ENCODE peak calls at places on chromosomes 7 and 10, in five cellular contexts. One of them, this sample, is unnamed.

GRCh38 chr10:58481569-58482109 is 31.0 kb upstream of the BICC1 start:
- DNase-seq in stimulated activated CD4-positive, alpha-beta T cell treated with anti-CD3 and anti-CD28 coated beads, Interleukin-4, amount 100 ng/mL, for 4 hours: no peak
- DNase-seq in right cardiac atrium: no peak
- DNase-seq in NCI-H510A treated with DMSO at 0.1 percent for 48 hours: no peak
- DNase-seq in cardiac fibroblast: no peak
- DNase-seq in this sample: no peak

GRCh38 chr7:14717711-14718304 is 184.7 kb downstream of the DGKB start:
- DNase-seq in stimulated activated CD4-positive, alpha-beta T cell treated with anti-CD3 and anti-CD28 coated beads, Interleukin-4, amount 100 ng/mL, for 4 hours: no peak
- DNase-seq in right cardiac atrium: no peak
- DNase-seq in NCI-H510A treated with DMSO at 0.1 percent for 48 hours: peak; percentile 86
- DNase-seq in cardiac fibroblast: peak; percentile 59
- DNase-seq in this sample: peak; percentile 49

GRCh38 chr10:110311357-110311949 is 6.7 kb upstream of the SMNDC1 start:
- DNase-seq in stimulated activated CD4-positive, alpha-beta T cell treated with anti-CD3 and anti-CD28 coated beads, Interleukin-4, amount 100 ng/mL, for 4 hours: peak; percentile 24
- DNase-seq in right cardiac atrium: peak; percentile 33
- DNase-seq in NCI-H510A treated with DMSO at 0.1 percent for 48 hours: peak; percentile 62
- DNase-seq in cardiac fibroblast: peak; percentile 82
- DNase-seq in this sample: peak; percentile 83

GRCh38 chr10:85602306-85602705 is 764.3 kb downstream of the GRID1 start:
- DNase-seq in stimulated activated CD4-positive, alpha-beta T cell treated with anti-CD3 and anti-CD28 coated beads, Interleukin-4, amount 100 ng/mL, for 4 hours: no peak
- DNase-seq in right cardiac atrium: no peak
- DNase-seq in NCI-H510A treated with DMSO at 0.1 percent for 48 hours: no peak
- DNase-seq in cardiac fibroblast: no peak
- DNase-seq in this sample: no peak

GRCh38 chr7:80724249-80724871 is 85.9 kb downstream of the CD36 start:
- DNase-seq in stimulated activated CD4-positive, alpha-beta T cell treated with anti-CD3 and anti-CD28 coated beads, Interleukin-4, amount 100 ng/mL, for 4 hours: no peak
- DNase-seq in right cardiac atrium: no peak
- DNase-seq in NCI-H510A treated with DMSO at 0.1 percent for 48 hours: no peak
- DNase-seq in cardiac fibroblast: peak; percentile 64
- DNase-seq in this sample: no peak

GRCh38 chr10:67553266-67553665 is 142.7 kb downstream of the CTNNA3 start:
- DNase-seq in stimulated activated CD4-positive, alpha-beta T cell treated with anti-CD3 and anti-CD28 coated beads, Interleukin-4, amount 100 ng/mL, for 4 hours: no peak
- DNase-seq in right cardiac atrium: no peak
- DNase-seq in NCI-H510A treated with DMSO at 0.1 percent for 48 hours: no peak
- DNase-seq in cardiac fibroblast: no peak
- DNase-seq in this sample: no peak

GRCh38 chr10:30579554-30579953 is 50.0 kb downstream of the LYZL2 start:
- DNase-seq in stimulated activated CD4-positive, alpha-beta T cell treated with anti-CD3 and anti-CD28 coated beads, Interleukin-4, amount 100 ng/mL, for 4 hours: no peak
- DNase-seq in right cardiac atrium: no peak
- DNase-seq in NCI-H510A treated with DMSO at 0.1 percent for 48 hours: no peak
- DNase-seq in cardiac fibroblast: no peak
- DNase-seq in this sample: no peak

GRCh38 chr10:4130685-4131084 is 345.7 kb upstream of the KLF6 start:
- DNase-seq in stimulated activated CD4-positive, alpha-beta T cell treated with anti-CD3 and anti-CD28 coated beads, Interleukin-4, amount 100 ng/mL, for 4 hours: no peak
- DNase-seq in right cardiac atrium: no peak
- DNase-seq in NCI-H510A treated with DMSO at 0.1 percent for 48 hours: no peak
- DNase-seq in cardiac fibroblast: no peak
- DNase-seq in this sample: peak; percentile 44

GRCh38 chr7:6271091-6271658 is 1.2 kb downstream of the CYTH3 start:
- DNase-seq in stimulated activated CD4-positive, alpha-beta T cell treated with anti-CD3 and anti-CD28 coated beads, Interleukin-4, amount 100 ng/mL, for 4 hours: peak; percentile 17
- DNase-seq in right cardiac atrium: peak; percentile 55
- DNase-seq in NCI-H510A treated with DMSO at 0.1 percent for 48 hours: peak; percentile 21
- DNase-seq in cardiac fibroblast: peak; percentile 65
- DNase-seq in this sample: peak; percentile 43

GRCh38 chr10:19815478-19816419 is 483 bp upstream of the PLXDC2 start:
- DNase-seq in stimulated activated CD4-positive, alpha-beta T cell treated with anti-CD3 and anti-CD28 coated beads, Interleukin-4, amount 100 ng/mL, for 4 hours: no peak
- DNase-seq in right cardiac atrium: peak; percentile 87
- DNase-seq in NCI-H510A treated with DMSO at 0.1 percent for 48 hours: peak; percentile 17
- DNase-seq in cardiac fibroblast: peak; percentile 74
- DNase-seq in this sample: no peak

GRCh38 chr7:134710854-134711624 is 64.4 kb downstream of the BPGM start:
- DNase-seq in stimulated activated CD4-positive, alpha-beta T cell treated with anti-CD3 and anti-CD28 coated beads, Interleukin-4, amount 100 ng/mL, for 4 hours: peak; percentile 39
- DNase-seq in right cardiac atrium: no peak
- DNase-seq in NCI-H510A treated with DMSO at 0.1 percent for 48 hours: no peak
- DNase-seq in cardiac fibroblast: no peak
- DNase-seq in this sample: no peak

GRCh38 chr10:125092564-125093031 is 67.8 kb downstream of the CTBP2 start:
- DNase-seq in stimulated activated CD4-positive, alpha-beta T cell treated with anti-CD3 and anti-CD28 coated beads, Interleukin-4, amount 100 ng/mL, for 4 hours: no peak
- DNase-seq in right cardiac atrium: no peak
- DNase-seq in NCI-H510A treated with DMSO at 0.1 percent for 48 hours: peak; percentile 8
- DNase-seq in cardiac fibroblast: no peak
- DNase-seq in this sample: no peak

GRCh38 chr10:78361031-78361430 is 327.4 kb downstream of the RPS24 start:
- DNase-seq in stimulated activated CD4-positive, alpha-beta T cell treated with anti-CD3 and anti-CD28 coated beads, Interleukin-4, amount 100 ng/mL, for 4 hours: no peak
- DNase-seq in right cardiac atrium: no peak
- DNase-seq in NCI-H510A treated with DMSO at 0.1 percent for 48 hours: no peak
- DNase-seq in cardiac fibroblast: no peak
- DNase-seq in this sample: no peak

GRCh38 chr7:3722396-3722846 is 421.4 kb downstream of the SDK1 start:
- DNase-seq in stimulated activated CD4-positive, alpha-beta T cell treated with anti-CD3 and anti-CD28 coated beads, Interleukin-4, amount 100 ng/mL, for 4 hours: peak; percentile 4
- DNase-seq in right cardiac atrium: no peak
- DNase-seq in NCI-H510A treated with DMSO at 0.1 percent for 48 hours: peak; percentile 39
- DNase-seq in cardiac fibroblast: peak; percentile 44
- DNase-seq in this sample: peak; percentile 50

GRCh38 chr7:158353606-158354570 is 233.7 kb downstream of the PTPRN2 start:
- DNase-seq in stimulated activated CD4-positive, alpha-beta T cell treated with anti-CD3 and anti-CD28 coated beads, Interleukin-4, amount 100 ng/mL, for 4 hours: no peak
- DNase-seq in right cardiac atrium: no peak
- DNase-seq in NCI-H510A treated with DMSO at 0.1 percent for 48 hours: peak; percentile 31
- DNase-seq in cardiac fibroblast: peak; percentile 33
- DNase-seq in this sample: peak; percentile 82

GRCh38 chr10:77967611-77968022 is 41.1 kb upstream of the DLG5 start:
- DNase-seq in stimulated activated CD4-positive, alpha-beta T cell treated with anti-CD3 and anti-CD28 coated beads, Interleukin-4, amount 100 ng/mL, for 4 hours: no peak
- DNase-seq in right cardiac atrium: no peak
- DNase-seq in NCI-H510A treated with DMSO at 0.1 percent for 48 hours: no peak
- DNase-seq in cardiac fibroblast: no peak
- DNase-seq in this sample: no peak

GRCh38 chr7:100492738-100493475 is 9.2 kb downstream of the NYAP1 start:
- DNase-seq in stimulated activated CD4-positive, alpha-beta T cell treated with anti-CD3 and anti-CD28 coated beads, Interleukin-4, amount 100 ng/mL, for 4 hours: no peak
- DNase-seq in right cardiac atrium: no peak
- DNase-seq in NCI-H510A treated with DMSO at 0.1 percent for 48 hours: no peak
- DNase-seq in cardiac fibroblast: no peak
- DNase-seq in this sample: no peak

GRCh38 chr7:80634505-80634904 is 3.9 kb upstream of the CD36 start:
- DNase-seq in stimulated activated CD4-positive, alpha-beta T cell treated with anti-CD3 and anti-CD28 coated beads, Interleukin-4, amount 100 ng/mL, for 4 hours: no peak
- DNase-seq in right cardiac atrium: no peak
- DNase-seq in NCI-H510A treated with DMSO at 0.1 percent for 48 hours: no peak
- DNase-seq in cardiac fibroblast: peak; percentile 91
- DNase-seq in this sample: no peak

GRCh38 chr7:82049442-82049841 is 279.6 kb upstream of the HGF start:
- DNase-seq in stimulated activated CD4-positive, alpha-beta T cell treated with anti-CD3 and anti-CD28 coated beads, Interleukin-4, amount 100 ng/mL, for 4 hours: no peak
- DNase-seq in right cardiac atrium: no peak
- DNase-seq in NCI-H510A treated with DMSO at 0.1 percent for 48 hours: no peak
- DNase-seq in cardiac fibroblast: peak; percentile 84
- DNase-seq in this sample: no peak

GRCh38 chr7:90726623-90727022 is 130.5 kb downstream of the CDK14 start:
- DNase-seq in stimulated activated CD4-positive, alpha-beta T cell treated with anti-CD3 and anti-CD28 coated beads, Interleukin-4, amount 100 ng/mL, for 4 hours: no peak
- DNase-seq in right cardiac atrium: no peak
- DNase-seq in NCI-H510A treated with DMSO at 0.1 percent for 48 hours: no peak
- DNase-seq in cardiac fibroblast: peak; percentile 41
- DNase-seq in this sample: peak; percentile 67

GRCh38 chr10:102919237-102919959 is 1.3 kb downstream of the CNNM2 start:
- DNase-seq in stimulated activated CD4-positive, alpha-beta T cell treated with anti-CD3 and anti-CD28 coated beads, Interleukin-4, amount 100 ng/mL, for 4 hours: no peak
- DNase-seq in right cardiac atrium: peak; percentile 26
- DNase-seq in NCI-H510A treated with DMSO at 0.1 percent for 48 hours: peak; percentile 20
- DNase-seq in cardiac fibroblast: peak; percentile 9
- DNase-seq in this sample: no peak

GRCh38 chr7:47950714-47951113 is 2.4 kb upstream of the PKD1L1 start:
- DNase-seq in stimulated activated CD4-positive, alpha-beta T cell treated with anti-CD3 and anti-CD28 coated beads, Interleukin-4, amount 100 ng/mL, for 4 hours: no peak
- DNase-seq in right cardiac atrium: peak; percentile 63
- DNase-seq in NCI-H510A treated with DMSO at 0.1 percent for 48 hours: no peak
- DNase-seq in cardiac fibroblast: peak; percentile 57
- DNase-seq in this sample: no peak

GRCh38 chr10:88038268-88038667 is 174.8 kb downstream of the PTEN start:
- DNase-seq in stimulated activated CD4-positive, alpha-beta T cell treated with anti-CD3 and anti-CD28 coated beads, Interleukin-4, amount 100 ng/mL, for 4 hours: no peak
- DNase-seq in right cardiac atrium: no peak
- DNase-seq in NCI-H510A treated with DMSO at 0.1 percent for 48 hours: no peak
- DNase-seq in cardiac fibroblast: peak; percentile 90
- DNase-seq in this sample: no peak

GRCh38 chr7:33757050-33757449 is 148.3 kb upstream of the BMPER start:
- DNase-seq in stimulated activated CD4-positive, alpha-beta T cell treated with anti-CD3 and anti-CD28 coated beads, Interleukin-4, amount 100 ng/mL, for 4 hours: no peak
- DNase-seq in right cardiac atrium: peak; percentile 27
- DNase-seq in NCI-H510A treated with DMSO at 0.1 percent for 48 hours: no peak
- DNase-seq in cardiac fibroblast: peak; percentile 34
- DNase-seq in this sample: no peak

GRCh38 chr10:120477006-120477722 is 20.1 kb downstream of the PLPP4 start:
- DNase-seq in stimulated activated CD4-positive, alpha-beta T cell treated with anti-CD3 and anti-CD28 coated beads, Interleukin-4, amount 100 ng/mL, for 4 hours: no peak
- DNase-seq in right cardiac atrium: no peak
- DNase-seq in NCI-H510A treated with DMSO at 0.1 percent for 48 hours: no peak
- DNase-seq in cardiac fibroblast: no peak
- DNase-seq in this sample: no peak

GRCh38 chr10:102696736-102697135 is 17.5 kb downstream of the ARL3 start:
- DNase-seq in stimulated activated CD4-positive, alpha-beta T cell treated with anti-CD3 and anti-CD28 coated beads, Interleukin-4, amount 100 ng/mL, for 4 hours: no peak
- DNase-seq in right cardiac atrium: no peak
- DNase-seq in NCI-H510A treated with DMSO at 0.1 percent for 48 hours: no peak
- DNase-seq in cardiac fibroblast: no peak
- DNase-seq in this sample: no peak

GRCh38 chr7:101862280-101863220 is 45.1 kb downstream of the CUX1 start:
- DNase-seq in stimulated activated CD4-positive, alpha-beta T cell treated with anti-CD3 and anti-CD28 coated beads, Interleukin-4, amount 100 ng/mL, for 4 hours: no peak
- DNase-seq in right cardiac atrium: no peak
- DNase-seq in NCI-H510A treated with DMSO at 0.1 percent for 48 hours: peak; percentile 54
- DNase-seq in cardiac fibroblast: no peak
- DNase-seq in this sample: peak; percentile 92

GRCh38 chr7:154231732-154232131 is 179.5 kb downstream of the DPP6 start:
- DNase-seq in stimulated activated CD4-positive, alpha-beta T cell treated with anti-CD3 and anti-CD28 coated beads, Interleukin-4, amount 100 ng/mL, for 4 hours: no peak
- DNase-seq in right cardiac atrium: no peak
- DNase-seq in NCI-H510A treated with DMSO at 0.1 percent for 48 hours: no peak
- DNase-seq in cardiac fibroblast: no peak
- DNase-seq in this sample: peak; percentile 51

GRCh38 chr10:118672766-118673715 is 77.6 kb upstream of the PRLHR start:
- DNase-seq in stimulated activated CD4-positive, alpha-beta T cell treated with anti-CD3 and anti-CD28 coated beads, Interleukin-4, amount 100 ng/mL, for 4 hours: no peak
- DNase-seq in right cardiac atrium: no peak
- DNase-seq in NCI-H510A treated with DMSO at 0.1 percent for 48 hours: no peak
- DNase-seq in cardiac fibroblast: no peak
- DNase-seq in this sample: no peak